ENCODE peak calls at places on chromosomes 11 and 22, in five cellular contexts. One of them, this sample, is unnamed.

GRCh38 chr11:129458756-129459535 is 83.3 kb downstream of the BARX2 start:
- DNase-seq in left cardiac atrium: no peak
- DNase-seq in stimulated activated CD8-positive, alpha-beta memory T cell treated with anti-CD3 and anti-CD28 coated beads, Interleukin-7, amount 100 ng/mL, for 1 hour: no peak
- DNase-seq in cardiac fibroblast: no peak
- DNase-seq in NCI-H1105: peak
- DNase-seq in this sample: no peak

GRCh38 chr11:19820100-19820499 is 107.5 kb downstream of the NAV2 start:
- DNase-seq in cardiac fibroblast: no peak
- DNase-seq in stimulated activated CD8-positive, alpha-beta memory T cell treated with anti-CD3 and anti-CD28 coated beads, Interleukin-7, amount 100 ng/mL, for 1 hour: no peak
- DNase-seq in left cardiac atrium: no peak
- DNase-seq in NCI-H1105: no peak
- DNase-seq in this sample: no peak

GRCh38 chr11:59403546-59403945 is 22.7 kb downstream of the OR5A2 start:
- DNase-seq in left cardiac atrium: no peak
- DNase-seq in cardiac fibroblast: no peak
- DNase-seq in NCI-H1105: no peak
- DNase-seq in stimulated activated CD8-positive, alpha-beta memory T cell treated with anti-CD3 and anti-CD28 coated beads, Interleukin-7, amount 100 ng/mL, for 1 hour: no peak
- DNase-seq in this sample: no peak

GRCh38 chr11:16160146-16160545 is 196.2 kb downstream of the SOX6 start:
- DNase-seq in cardiac fibroblast: no peak
- DNase-seq in left cardiac atrium: no peak
- DNase-seq in stimulated activated CD8-positive, alpha-beta memory T cell treated with anti-CD3 and anti-CD28 coated beads, Interleukin-7, amount 100 ng/mL, for 1 hour: no peak
- DNase-seq in NCI-H1105: no peak
- DNase-seq in this sample: no peak

GRCh38 chr11:70551323-70552166 is 153.2 kb downstream of the CTTN start:
- DNase-seq in NCI-H1105: no peak
- DNase-seq in stimulated activated CD8-positive, alpha-beta memory T cell treated with anti-CD3 and anti-CD28 coated beads, Interleukin-7, amount 100 ng/mL, for 1 hour: no peak
- DNase-seq in cardiac fibroblast: no peak
- DNase-seq in left cardiac atrium: no peak
- DNase-seq in this sample: no peak

GRCh38 chr11:133966924-133967598 is 10.3 kb upstream of the IGSF9B start:
- DNase-seq in cardiac fibroblast: no peak
- DNase-seq in left cardiac atrium: peak
- DNase-seq in NCI-H1105: no peak
- DNase-seq in stimulated activated CD8-positive, alpha-beta memory T cell treated with anti-CD3 and anti-CD28 coated beads, Interleukin-7, amount 100 ng/mL, for 1 hour: peak
- DNase-seq in this sample: no peak

GRCh38 chr11:33478111-33478573 is 221.0 kb downstream of the HIPK3 start:
- DNase-seq in cardiac fibroblast: no peak
- DNase-seq in stimulated activated CD8-positive, alpha-beta memory T cell treated with anti-CD3 and anti-CD28 coated beads, Interleukin-7, amount 100 ng/mL, for 1 hour: no peak
- DNase-seq in NCI-H1105: no peak
- DNase-seq in left cardiac atrium: no peak
- DNase-seq in this sample: no peak

GRCh38 chr22:50218996-50219727 is 18.4 kb downstream of the SELENOO start:
- DNase-seq in cardiac fibroblast: peak
- DNase-seq in NCI-H1105: peak
- DNase-seq in left cardiac atrium: peak
- DNase-seq in stimulated activated CD8-positive, alpha-beta memory T cell treated with anti-CD3 and anti-CD28 coated beads, Interleukin-7, amount 100 ng/mL, for 1 hour: no peak
- DNase-seq in this sample: no peak

GRCh38 chr11:130312046-130312445 is 2.7 kb downstream of the ZBTB44 start:
- DNase-seq in left cardiac atrium: no peak
- DNase-seq in stimulated activated CD8-positive, alpha-beta memory T cell treated with anti-CD3 and anti-CD28 coated beads, Interleukin-7, amount 100 ng/mL, for 1 hour: no peak
- DNase-seq in cardiac fibroblast: no peak
- DNase-seq in NCI-H1105: no peak
- DNase-seq in this sample: no peak

GRCh38 chr22:26484360-26484706 is 656 bp downstream of the SRRD start:
- DNase-seq in stimulated activated CD8-positive, alpha-beta memory T cell treated with anti-CD3 and anti-CD28 coated beads, Interleukin-7, amount 100 ng/mL, for 1 hour: no peak
- DNase-seq in NCI-H1105: no peak
- DNase-seq in cardiac fibroblast: no peak
- DNase-seq in left cardiac atrium: no peak
- DNase-seq in this sample: no peak

GRCh38 chr11:122069946-122070345 is 46.1 kb downstream of the BLID start:
- DNase-seq in stimulated activated CD8-positive, alpha-beta memory T cell treated with anti-CD3 and anti-CD28 coated beads, Interleukin-7, amount 100 ng/mL, for 1 hour: no peak
- DNase-seq in NCI-H1105: peak
- DNase-seq in cardiac fibroblast: peak
- DNase-seq in left cardiac atrium: peak
- DNase-seq in this sample: no peak

GRCh38 chr22:27349456-27349855 is 452.1 kb downstream of the MN1 start:
- DNase-seq in cardiac fibroblast: peak
- DNase-seq in NCI-H1105: no peak
- DNase-seq in stimulated activated CD8-positive, alpha-beta memory T cell treated with anti-CD3 and anti-CD28 coated beads, Interleukin-7, amount 100 ng/mL, for 1 hour: no peak
- DNase-seq in left cardiac atrium: no peak
- DNase-seq in this sample: no peak

GRCh38 chr11:66843776-66844495 is 695 bp downstream of the RCE1 start:
- DNase-seq in cardiac fibroblast: no peak
- DNase-seq in NCI-H1105: no peak
- DNase-seq in stimulated activated CD8-positive, alpha-beta memory T cell treated with anti-CD3 and anti-CD28 coated beads, Interleukin-7, amount 100 ng/mL, for 1 hour: no peak
- DNase-seq in left cardiac atrium: no peak
- DNase-seq in this sample: no peak

GRCh38 chr22:45164217-45165123 is 745 bp downstream of the NUP50 start:
- DNase-seq in NCI-H1105: no peak
- DNase-seq in cardiac fibroblast: no peak
- DNase-seq in stimulated activated CD8-positive, alpha-beta memory T cell treated with anti-CD3 and anti-CD28 coated beads, Interleukin-7, amount 100 ng/mL, for 1 hour: peak
- DNase-seq in left cardiac atrium: peak
- DNase-seq in this sample: no peak

GRCh38 chr11:48193876-48194275 is 22.7 kb upstream of the OR4B1 start:
- DNase-seq in left cardiac atrium: no peak
- DNase-seq in NCI-H1105: no peak
- DNase-seq in stimulated activated CD8-positive, alpha-beta memory T cell treated with anti-CD3 and anti-CD28 coated beads, Interleukin-7, amount 100 ng/mL, for 1 hour: no peak
- DNase-seq in cardiac fibroblast: peak
- DNase-seq in this sample: no peak

GRCh38 chr11:44446996-44447771 is 118.3 kb upstream of the CD82 start:
- DNase-seq in stimulated activated CD8-positive, alpha-beta memory T cell treated with anti-CD3 and anti-CD28 coated beads, Interleukin-7, amount 100 ng/mL, for 1 hour: no peak
- DNase-seq in NCI-H1105: no peak
- DNase-seq in left cardiac atrium: no peak
- DNase-seq in cardiac fibroblast: no peak
- DNase-seq in this sample: no peak

GRCh38 chr11:31692466-31692865 is 118.7 kb downstream of the PAX6 start:
- DNase-seq in left cardiac atrium: no peak
- DNase-seq in NCI-H1105: no peak
- DNase-seq in cardiac fibroblast: no peak
- DNase-seq in stimulated activated CD8-positive, alpha-beta memory T cell treated with anti-CD3 and anti-CD28 coated beads, Interleukin-7, amount 100 ng/mL, for 1 hour: no peak
- DNase-seq in this sample: no peak

GRCh38 chr11:62918531-62918930 is 2.6 kb downstream of the CHRM1 start:
- DNase-seq in NCI-H1105: no peak
- DNase-seq in left cardiac atrium: no peak
- DNase-seq in cardiac fibroblast: peak
- DNase-seq in stimulated activated CD8-positive, alpha-beta memory T cell treated with anti-CD3 and anti-CD28 coated beads, Interleukin-7, amount 100 ng/mL, for 1 hour: no peak
- DNase-seq in this sample: no peak

GRCh38 chr11:116856423-116856822 is 19.0 kb upstream of the APOA1 start:
- DNase-seq in stimulated activated CD8-positive, alpha-beta memory T cell treated with anti-CD3 and anti-CD28 coated beads, Interleukin-7, amount 100 ng/mL, for 1 hour: no peak
- DNase-seq in cardiac fibroblast: no peak
- DNase-seq in left cardiac atrium: no peak
- DNase-seq in NCI-H1105: no peak
- DNase-seq in this sample: no peak

GRCh38 chr22:20463324-20464095 is 25.9 kb upstream of the SCARF2 start:
- DNase-seq in left cardiac atrium: no peak
- DNase-seq in cardiac fibroblast: no peak
- DNase-seq in NCI-H1105: no peak
- DNase-seq in stimulated activated CD8-positive, alpha-beta memory T cell treated with anti-CD3 and anti-CD28 coated beads, Interleukin-7, amount 100 ng/mL, for 1 hour: no peak
- DNase-seq in this sample: no peak

GRCh38 chr11:116835791-116836647 is 1.4 kb downstream of the APOA1 start:
- DNase-seq in left cardiac atrium: peak
- DNase-seq in stimulated activated CD8-positive, alpha-beta memory T cell treated with anti-CD3 and anti-CD28 coated beads, Interleukin-7, amount 100 ng/mL, for 1 hour: peak
- DNase-seq in NCI-H1105: peak
- DNase-seq in cardiac fibroblast: peak
- DNase-seq in this sample: peak

GRCh38 chr11:47857485-47858168 is 9.5 kb upstream of the NUP160 start:
- DNase-seq in left cardiac atrium: no peak
- DNase-seq in cardiac fibroblast: no peak
- DNase-seq in NCI-H1105: no peak
- DNase-seq in stimulated activated CD8-positive, alpha-beta memory T cell treated with anti-CD3 and anti-CD28 coated beads, Interleukin-7, amount 100 ng/mL, for 1 hour: no peak
- DNase-seq in this sample: no peak

GRCh38 chr11:27540051-27540450 is 33.5 kb upstream of the LIN7C start:
- DNase-seq in left cardiac atrium: no peak
- DNase-seq in NCI-H1105: no peak
- DNase-seq in stimulated activated CD8-positive, alpha-beta memory T cell treated with anti-CD3 and anti-CD28 coated beads, Interleukin-7, amount 100 ng/mL, for 1 hour: no peak
- DNase-seq in cardiac fibroblast: no peak
- DNase-seq in this sample: no peak

GRCh38 chr11:96365493-96365892 is 22.5 kb upstream of the MAML2 start:
- DNase-seq in stimulated activated CD8-positive, alpha-beta memory T cell treated with anti-CD3 and anti-CD28 coated beads, Interleukin-7, amount 100 ng/mL, for 1 hour: no peak
- DNase-seq in cardiac fibroblast: no peak
- DNase-seq in NCI-H1105: no peak
- DNase-seq in left cardiac atrium: no peak
- DNase-seq in this sample: no peak

GRCh38 chr22:31652911-31653684 is 8.9 kb downstream of the PISD start:
- DNase-seq in NCI-H1105: no peak
- DNase-seq in stimulated activated CD8-positive, alpha-beta memory T cell treated with anti-CD3 and anti-CD28 coated beads, Interleukin-7, amount 100 ng/mL, for 1 hour: no peak
- DNase-seq in left cardiac atrium: no peak
- DNase-seq in cardiac fibroblast: no peak
- DNase-seq in this sample: no peak

GRCh38 chr11:69832561-69833413 is 13.6 kb upstream of the FGF3 start:
- DNase-seq in cardiac fibroblast: no peak
- DNase-seq in NCI-H1105: no peak
- DNase-seq in stimulated activated CD8-positive, alpha-beta memory T cell treated with anti-CD3 and anti-CD28 coated beads, Interleukin-7, amount 100 ng/mL, for 1 hour: no peak
- DNase-seq in left cardiac atrium: no peak
- DNase-seq in this sample: no peak

GRCh38 chr11:45662665-45663485 is 2.5 kb downstream of the CHST1 start:
- DNase-seq in stimulated activated CD8-positive, alpha-beta memory T cell treated with anti-CD3 and anti-CD28 coated beads, Interleukin-7, amount 100 ng/mL, for 1 hour: no peak
- DNase-seq in left cardiac atrium: no peak
- DNase-seq in cardiac fibroblast: peak
- DNase-seq in NCI-H1105: no peak
- DNase-seq in this sample: no peak

GRCh38 chr11:63906585-63906984 is 10.4 kb downstream of the RCOR2 start:
- DNase-seq in left cardiac atrium: no peak
- DNase-seq in stimulated activated CD8-positive, alpha-beta memory T cell treated with anti-CD3 and anti-CD28 coated beads, Interleukin-7, amount 100 ng/mL, for 1 hour: peak
- DNase-seq in NCI-H1105: no peak
- DNase-seq in cardiac fibroblast: peak
- DNase-seq in this sample: no peak

GRCh38 chr11:95544095-95544795 is 245.3 kb downstream of the FAM76B start:
- DNase-seq in stimulated activated CD8-positive, alpha-beta memory T cell treated with anti-CD3 and anti-CD28 coated beads, Interleukin-7, amount 100 ng/mL, for 1 hour: no peak
- DNase-seq in NCI-H1105: no peak
- DNase-seq in cardiac fibroblast: peak
- DNase-seq in left cardiac atrium: no peak
- DNase-seq in this sample: no peak

GRCh38 chr11:12195773-12196172 is 85.4 kb downstream of the MICAL2 start:
- DNase-seq in cardiac fibroblast: no peak
- DNase-seq in left cardiac atrium: no peak
- DNase-seq in stimulated activated CD8-positive, alpha-beta memory T cell treated with anti-CD3 and anti-CD28 coated beads, Interleukin-7, amount 100 ng/mL, for 1 hour: no peak
- DNase-seq in NCI-H1105: no peak
- DNase-seq in this sample: no peak

GRCh38 chr11:10657308-10658271 is 36.0 kb downstream of the IRAG1 start:
- DNase-seq in cardiac fibroblast: peak
- DNase-seq in NCI-H1105: no peak
- DNase-seq in stimulated activated CD8-positive, alpha-beta memory T cell treated with anti-CD3 and anti-CD28 coated beads, Interleukin-7, amount 100 ng/mL, for 1 hour: no peak
- DNase-seq in left cardiac atrium: no peak
- DNase-seq in this sample: no peak

GRCh38 chr11:12174145-12175143 is 64.1 kb downstream of the MICAL2 start:
- DNase-seq in NCI-H1105: no peak
- DNase-seq in stimulated activated CD8-positive, alpha-beta memory T cell treated with anti-CD3 and anti-CD28 coated beads, Interleukin-7, amount 100 ng/mL, for 1 hour: no peak
- DNase-seq in cardiac fibroblast: peak
- DNase-seq in left cardiac atrium: no peak
- DNase-seq in this sample: no peak